ENCODE peak calls at places on chromosomes 4 and X, in four cellular contexts. R, X, M and G are unnamed samples.

GRCh38 chr4:119207051-119207450 is 5.5 kb upstream of the USP53 start:
- DNase-seq in R (peak), X (no peak), M (no peak), G (no peak)

GRCh38 chr4:185080545-185080944 is 62.3 kb downstream of the HELT start:
- DNase-seq in R (no peak), X (no peak), M (no peak), G (no peak)

GRCh38 chr4:7901274-7901845 is 38.3 kb downstream of the AFAP1 start:
- DNase-seq in R (no peak), X (no peak), M (no peak), G (no peak)

GRCh38 chrX:38817004-38817703 is 15.9 kb downstream of the MID1IP1 start:
- DNase-seq in R (peak), X (no peak), M (peak), G (no peak)

GRCh38 chr4:74159397-74159709 is 1.4 kb downstream of the MTHFD2L start:
- DNase-seq in R (no peak), X (no peak), M (no peak), G (no peak)

GRCh38 chr4:5710065-5710961 is 688 bp upstream of the EVC start:
- DNase-seq in R (peak), X (no peak), M (no peak), G (no peak)

GRCh38 chrX:16882702-16883486 is 12.7 kb upstream of the RBBP7 start:
- DNase-seq in R (peak), X (peak), M (peak), G (peak)

GRCh38 chr4:104728380-104729122 is 233.9 kb upstream of the CXXC4 start:
- DNase-seq in R (peak), X (no peak), M (no peak), G (no peak)

GRCh38 chr4:40630335-40631021 is 814 bp upstream of the RBM47 start:
- DNase-seq in R (no peak), X (no peak), M (no peak), G (peak)

GRCh38 chr4:76188557-76188956 is 25.1 kb downstream of the SCARB2 start:
- DNase-seq in R (no peak), X (no peak), M (no peak), G (no peak)

GRCh38 chrX:40922307-40922706 is 162.9 kb upstream of the USP9X start:
- DNase-seq in R (peak), X (no peak), M (no peak), G (no peak)

GRCh38 chr4:81531410-81531809 is 59.7 kb upstream of the RASGEF1B start:
- DNase-seq in R (no peak), X (no peak), M (no peak), G (no peak)

GRCh38 chr4:86961605-86962295 is 26.9 kb downstream of the AFF1 start:
- DNase-seq in R (peak), X (no peak), M (peak), G (peak)

GRCh38 chr4:184968784-184969201 is 49.5 kb upstream of the HELT start:
- DNase-seq in R (no peak), X (no peak), M (no peak), G (no peak)

GRCh38 chrX:6184900-6185515 is 43.7 kb downstream of the NLGN4X start:
- DNase-seq in R (no peak), X (no peak), M (no peak), G (no peak)

GRCh38 chr4:17276821-17277220 is 235.1 kb downstream of the QDPR start:
- DNase-seq in R (peak), X (no peak), M (no peak), G (no peak)

GRCh38 chr4:175419120-175419774 is 392.8 kb downstream of the GPM6A start:
- DNase-seq in R (peak), X (no peak), M (no peak), G (no peak)

GRCh38 chrX:96183843-96184242 is 500.8 kb upstream of the DIAPH2 start:
- DNase-seq in R (peak), X (no peak), M (no peak), G (no peak)